ENCODE peak calls at places on chromosomes 13 and 19, in six cellular contexts. One of them, this sample, is unnamed.

GRCh38 chr19:53942001-53942786 is 20.5 kb upstream of the CACNG8 start:
- DNase-seq in substantia nigra: no peak
- DNase-seq in activated CD4-positive, alpha-beta T cell treated with anti-CD3 and anti-CD28 coated beads, Interleukin-2, amount 50 U/mL, for 1 hour: no peak
- DNase-seq in NCI-H1930: peak; percentile 91
- DNase-seq in hippocampal formation: no peak
- DNase-seq in adrenal gland: no peak
- DNase-seq in this sample: no peak

GRCh38 chr19:44552324-44552723 is 22.8 kb upstream of the CEACAM20 start:
- DNase-seq in adrenal gland: peak; percentile 16
- DNase-seq in activated CD4-positive, alpha-beta T cell treated with anti-CD3 and anti-CD28 coated beads, Interleukin-2, amount 50 U/mL, for 1 hour: no peak
- DNase-seq in substantia nigra: no peak
- DNase-seq in hippocampal formation: no peak
- DNase-seq in NCI-H1930: peak; percentile 43
- DNase-seq in this sample: peak; percentile 27

GRCh38 chr19:42081584-42082258 is 5.8 kb downstream of the ZNF574 start:
- DNase-seq in NCI-H1930: peak; percentile 14
- DNase-seq in substantia nigra: no peak
- DNase-seq in activated CD4-positive, alpha-beta T cell treated with anti-CD3 and anti-CD28 coated beads, Interleukin-2, amount 50 U/mL, for 1 hour: no peak
- DNase-seq in adrenal gland: no peak
- DNase-seq in hippocampal formation: no peak
- DNase-seq in this sample: peak; percentile 48

GRCh38 chr13:39870197-39870746 is 214.8 kb downstream of the COG6 start:
- DNase-seq in activated CD4-positive, alpha-beta T cell treated with anti-CD3 and anti-CD28 coated beads, Interleukin-2, amount 50 U/mL, for 1 hour: no peak
- DNase-seq in adrenal gland: no peak
- DNase-seq in substantia nigra: no peak
- DNase-seq in NCI-H1930: no peak
- DNase-seq in hippocampal formation: no peak
- DNase-seq in this sample: no peak

GRCh38 chr19:14835011-14835410 is at the start of the genes OR7A5 and OR7C1:
- DNase-seq in adrenal gland: no peak
- DNase-seq in hippocampal formation: peak; percentile 2
- DNase-seq in NCI-H1930: no peak
- DNase-seq in activated CD4-positive, alpha-beta T cell treated with anti-CD3 and anti-CD28 coated beads, Interleukin-2, amount 50 U/mL, for 1 hour: no peak
- DNase-seq in substantia nigra: no peak
- DNase-seq in this sample: no peak

GRCh38 chr13:106488075-106488474 is 47.4 kb downstream of the EFNB2 start:
- DNase-seq in adrenal gland: no peak
- DNase-seq in substantia nigra: no peak
- DNase-seq in NCI-H1930: no peak
- DNase-seq in activated CD4-positive, alpha-beta T cell treated with anti-CD3 and anti-CD28 coated beads, Interleukin-2, amount 50 U/mL, for 1 hour: no peak
- DNase-seq in hippocampal formation: no peak
- DNase-seq in this sample: no peak

GRCh38 chr19:43623889-43624670 is 4.7 kb upstream of the ZNF428 start:
- DNase-seq in NCI-H1930: no peak
- DNase-seq in substantia nigra: no peak
- DNase-seq in activated CD4-positive, alpha-beta T cell treated with anti-CD3 and anti-CD28 coated beads, Interleukin-2, amount 50 U/mL, for 1 hour: no peak
- DNase-seq in adrenal gland: no peak
- DNase-seq in hippocampal formation: no peak
- DNase-seq in this sample: no peak

GRCh38 chr13:110560606-110561334 is 752 bp downstream of the RAB20 start:
- DNase-seq in activated CD4-positive, alpha-beta T cell treated with anti-CD3 and anti-CD28 coated beads, Interleukin-2, amount 50 U/mL, for 1 hour: no peak
- DNase-seq in adrenal gland: peak; percentile 61
- DNase-seq in hippocampal formation: no peak
- DNase-seq in substantia nigra: no peak
- DNase-seq in NCI-H1930: no peak
- DNase-seq in this sample: peak; percentile 7

GRCh38 chr13:47294691-47295090 is 397.8 kb upstream of the HTR2A start:
- DNase-seq in substantia nigra: no peak
- DNase-seq in adrenal gland: no peak
- DNase-seq in NCI-H1930: no peak
- DNase-seq in hippocampal formation: no peak
- DNase-seq in activated CD4-positive, alpha-beta T cell treated with anti-CD3 and anti-CD28 coated beads, Interleukin-2, amount 50 U/mL, for 1 hour: no peak
- DNase-seq in this sample: no peak

GRCh38 chr13:95937700-95938320 is 115.4 kb downstream of the UGGT2 start:
- DNase-seq in hippocampal formation: no peak
- DNase-seq in activated CD4-positive, alpha-beta T cell treated with anti-CD3 and anti-CD28 coated beads, Interleukin-2, amount 50 U/mL, for 1 hour: no peak
- DNase-seq in adrenal gland: no peak
- DNase-seq in substantia nigra: no peak
- DNase-seq in NCI-H1930: no peak
- DNase-seq in this sample: no peak

GRCh38 chr13:51840917-51841316 is 4.1 kb downstream of the TMEM272 start:
- DNase-seq in NCI-H1930: no peak
- DNase-seq in adrenal gland: no peak
- DNase-seq in activated CD4-positive, alpha-beta T cell treated with anti-CD3 and anti-CD28 coated beads, Interleukin-2, amount 50 U/mL, for 1 hour: no peak
- DNase-seq in substantia nigra: no peak
- DNase-seq in hippocampal formation: no peak
- DNase-seq in this sample: no peak

GRCh38 chr19:49473868-49474544 is at the start of gene FLT3LG:
- DNase-seq in substantia nigra: no peak
- DNase-seq in adrenal gland: peak; percentile 76
- DNase-seq in hippocampal formation: peak; percentile 25
- DNase-seq in activated CD4-positive, alpha-beta T cell treated with anti-CD3 and anti-CD28 coated beads, Interleukin-2, amount 50 U/mL, for 1 hour: peak; percentile 89
- DNase-seq in NCI-H1930: peak; percentile 82
- DNase-seq in this sample: peak; percentile 92

GRCh38 chr19:42284641-42285341 is 15.7 kb downstream of the CIC start:
- DNase-seq in NCI-H1930: no peak
- DNase-seq in activated CD4-positive, alpha-beta T cell treated with anti-CD3 and anti-CD28 coated beads, Interleukin-2, amount 50 U/mL, for 1 hour: no peak
- DNase-seq in hippocampal formation: no peak
- DNase-seq in substantia nigra: no peak
- DNase-seq in adrenal gland: peak; percentile 45
- DNase-seq in this sample: peak; percentile 14

GRCh38 chr13:86510792-86511191 is 711.6 kb upstream of the SLITRK6 start:
- DNase-seq in adrenal gland: no peak
- DNase-seq in activated CD4-positive, alpha-beta T cell treated with anti-CD3 and anti-CD28 coated beads, Interleukin-2, amount 50 U/mL, for 1 hour: no peak
- DNase-seq in hippocampal formation: no peak
- DNase-seq in NCI-H1930: no peak
- DNase-seq in substantia nigra: no peak
- DNase-seq in this sample: no peak

GRCh38 chr13:42808572-42808971 is 27.2 kb downstream of the FAM216B start:
- DNase-seq in substantia nigra: no peak
- DNase-seq in activated CD4-positive, alpha-beta T cell treated with anti-CD3 and anti-CD28 coated beads, Interleukin-2, amount 50 U/mL, for 1 hour: no peak
- DNase-seq in adrenal gland: no peak
- DNase-seq in NCI-H1930: no peak
- DNase-seq in hippocampal formation: no peak
- DNase-seq in this sample: no peak

GRCh38 chr13:98458431-98458830 is 118.5 kb downstream of the STK24 start:
- DNase-seq in hippocampal formation: no peak
- DNase-seq in NCI-H1930: no peak
- DNase-seq in substantia nigra: no peak
- DNase-seq in activated CD4-positive, alpha-beta T cell treated with anti-CD3 and anti-CD28 coated beads, Interleukin-2, amount 50 U/mL, for 1 hour: no peak
- DNase-seq in adrenal gland: no peak
- DNase-seq in this sample: no peak

GRCh38 chr13:112450567-112451240 is 74.5 kb downstream of the SPACA7 start:
- DNase-seq in hippocampal formation: no peak
- DNase-seq in adrenal gland: no peak
- DNase-seq in substantia nigra: no peak
- DNase-seq in activated CD4-positive, alpha-beta T cell treated with anti-CD3 and anti-CD28 coated beads, Interleukin-2, amount 50 U/mL, for 1 hour: no peak
- DNase-seq in NCI-H1930: peak; percentile 82
- DNase-seq in this sample: no peak

GRCh38 chr19:6062274-6062673 is 48.0 kb downstream of the RFX2 start:
- DNase-seq in activated CD4-positive, alpha-beta T cell treated with anti-CD3 and anti-CD28 coated beads, Interleukin-2, amount 50 U/mL, for 1 hour: peak; percentile 35
- DNase-seq in hippocampal formation: no peak
- DNase-seq in adrenal gland: peak; percentile 65
- DNase-seq in NCI-H1930: no peak
- DNase-seq in substantia nigra: no peak
- DNase-seq in this sample: no peak

GRCh38 chr19:17805427-17805826 is 10.5 kb downstream of the B3GNT3 start:
- DNase-seq in adrenal gland: no peak
- DNase-seq in activated CD4-positive, alpha-beta T cell treated with anti-CD3 and anti-CD28 coated beads, Interleukin-2, amount 50 U/mL, for 1 hour: no peak
- DNase-seq in hippocampal formation: no peak
- DNase-seq in substantia nigra: no peak
- DNase-seq in NCI-H1930: no peak
- DNase-seq in this sample: no peak

GRCh38 chr19:29873024-29873800 is 61.4 kb downstream of the CCNE1 start:
- DNase-seq in NCI-H1930: peak; percentile 80
- DNase-seq in activated CD4-positive, alpha-beta T cell treated with anti-CD3 and anti-CD28 coated beads, Interleukin-2, amount 50 U/mL, for 1 hour: peak; percentile 68
- DNase-seq in substantia nigra: peak; percentile 6
- DNase-seq in adrenal gland: peak; percentile 53
- DNase-seq in hippocampal formation: peak; percentile 36
- DNase-seq in this sample: peak; percentile 12

GRCh38 chr19:6233051-6233826 is 46.5 kb downstream of the MLLT1 start:
- DNase-seq in NCI-H1930: no peak
- DNase-seq in adrenal gland: peak; percentile 43
- DNase-seq in hippocampal formation: no peak
- DNase-seq in activated CD4-positive, alpha-beta T cell treated with anti-CD3 and anti-CD28 coated beads, Interleukin-2, amount 50 U/mL, for 1 hour: no peak
- DNase-seq in substantia nigra: no peak
- DNase-seq in this sample: no peak

GRCh38 chr19:46487802-46488445 is 7.7 kb downstream of the PNMA8B start:
- DNase-seq in substantia nigra: no peak
- DNase-seq in NCI-H1930: peak; percentile 83
- DNase-seq in adrenal gland: peak; percentile 81
- DNase-seq in activated CD4-positive, alpha-beta T cell treated with anti-CD3 and anti-CD28 coated beads, Interleukin-2, amount 50 U/mL, for 1 hour: peak; percentile 80
- DNase-seq in hippocampal formation: peak; percentile 68
- DNase-seq in this sample: peak; percentile 43

GRCh38 chr19:1214862-1215731 is 9.5 kb downstream of the STK11 start:
- DNase-seq in substantia nigra: no peak
- DNase-seq in NCI-H1930: no peak
- DNase-seq in hippocampal formation: peak; percentile 58
- DNase-seq in adrenal gland: peak; percentile 90
- DNase-seq in activated CD4-positive, alpha-beta T cell treated with anti-CD3 and anti-CD28 coated beads, Interleukin-2, amount 50 U/mL, for 1 hour: no peak
- DNase-seq in this sample: no peak

GRCh38 chr13:49731766-49732165 is 40.5 kb upstream of the EBPL start:
- DNase-seq in NCI-H1930: no peak
- DNase-seq in hippocampal formation: no peak
- DNase-seq in substantia nigra: no peak
- DNase-seq in activated CD4-positive, alpha-beta T cell treated with anti-CD3 and anti-CD28 coated beads, Interleukin-2, amount 50 U/mL, for 1 hour: no peak
- DNase-seq in adrenal gland: no peak
- DNase-seq in this sample: no peak

GRCh38 chr13:40149611-40150283 is 494.3 kb downstream of the COG6 start:
- DNase-seq in hippocampal formation: no peak
- DNase-seq in adrenal gland: peak; percentile 29
- DNase-seq in substantia nigra: no peak
- DNase-seq in activated CD4-positive, alpha-beta T cell treated with anti-CD3 and anti-CD28 coated beads, Interleukin-2, amount 50 U/mL, for 1 hour: no peak
- DNase-seq in NCI-H1930: no peak
- DNase-seq in this sample: no peak

GRCh38 chr19:6616011-6616410 is 25.1 kb upstream of the CD70 start:
- DNase-seq in activated CD4-positive, alpha-beta T cell treated with anti-CD3 and anti-CD28 coated beads, Interleukin-2, amount 50 U/mL, for 1 hour: no peak
- DNase-seq in NCI-H1930: no peak
- DNase-seq in substantia nigra: no peak
- DNase-seq in adrenal gland: no peak
- DNase-seq in hippocampal formation: no peak
- DNase-seq in this sample: no peak

GRCh38 chr13:20303636-20304035 is 71.5 kb upstream of the GJB6 start:
- DNase-seq in activated CD4-positive, alpha-beta T cell treated with anti-CD3 and anti-CD28 coated beads, Interleukin-2, amount 50 U/mL, for 1 hour: no peak
- DNase-seq in hippocampal formation: no peak
- DNase-seq in NCI-H1930: no peak
- DNase-seq in substantia nigra: no peak
- DNase-seq in adrenal gland: no peak
- DNase-seq in this sample: no peak

GRCh38 chr13:100954430-100955361 is 280.1 kb upstream of the TMTC4 start:
- DNase-seq in NCI-H1930: no peak
- DNase-seq in adrenal gland: no peak
- DNase-seq in hippocampal formation: no peak
- DNase-seq in substantia nigra: no peak
- DNase-seq in activated CD4-positive, alpha-beta T cell treated with anti-CD3 and anti-CD28 coated beads, Interleukin-2, amount 50 U/mL, for 1 hour: no peak
- DNase-seq in this sample: no peak

GRCh38 chr19:49896863-49897621 is at the start of gene IL4I1:
- DNase-seq in NCI-H1930: no peak
- DNase-seq in hippocampal formation: no peak
- DNase-seq in activated CD4-positive, alpha-beta T cell treated with anti-CD3 and anti-CD28 coated beads, Interleukin-2, amount 50 U/mL, for 1 hour: peak; percentile 58
- DNase-seq in adrenal gland: no peak
- DNase-seq in substantia nigra: no peak
- DNase-seq in this sample: peak; percentile 75

GRCh38 chr19:32908641-32909190 is 39.1 kb upstream of the SLC7A9 start:
- DNase-seq in activated CD4-positive, alpha-beta T cell treated with anti-CD3 and anti-CD28 coated beads, Interleukin-2, amount 50 U/mL, for 1 hour: no peak
- DNase-seq in substantia nigra: no peak
- DNase-seq in NCI-H1930: no peak
- DNase-seq in hippocampal formation: no peak
- DNase-seq in adrenal gland: no peak
- DNase-seq in this sample: no peak

GRCh38 chr19:43489310-43489709 is 15.2 kb downstream of the PHLDB3 start:
- DNase-seq in adrenal gland: no peak
- DNase-seq in NCI-H1930: no peak
- DNase-seq in hippocampal formation: no peak
- DNase-seq in activated CD4-positive, alpha-beta T cell treated with anti-CD3 and anti-CD28 coated beads, Interleukin-2, amount 50 U/mL, for 1 hour: no peak
- DNase-seq in substantia nigra: no peak
- DNase-seq in this sample: no peak

This sample was measured in MM.1S.